ENCODE peak calls at places on chromosomes 2 and 18, in five cellular contexts. L, X, R, U and C are unnamed samples.

GRCh38 chr18:58162127-58162526 is 118.1 kb downstream of the NEDD4L start:
- DNase-seq in L (no peak), U (no peak), R (no peak), X (no peak), C (no peak)

GRCh38 chr18:49368876-49369440 is 91.5 kb downstream of the DYM start:
- DNase-seq in X (peak; percentile 54), L (no peak), U (peak; percentile 62), R (no peak), C (no peak)

GRCh38 chr2:39851691-39852110 is 72.6 kb upstream of the THUMPD2 start:
- DNase-seq in L (no peak), U (no peak), X (no peak), R (no peak), C (no peak)

GRCh38 chr2:120384486-120385354 is 38.8 kb downstream of the INHBB start:
- DNase-seq in X (no peak), U (no peak), L (no peak), R (no peak), C (no peak)

GRCh38 chr2:69456950-69457445 is 19.8 kb upstream of the NFU1 start:
- DNase-seq in L (no peak), X (no peak), U (no peak), R (no peak), C (no peak)

GRCh38 chr2:98524168-98524567 is 79.5 kb downstream of the INPP4A start:
- DNase-seq in U (no peak), X (no peak), L (no peak), R (no peak), C (no peak)

GRCh38 chr2:233439191-233439590 is 84.9 kb downstream of the DGKD start:
- DNase-seq in U (no peak), X (peak; percentile 77), R (no peak), L (no peak), C (no peak)

GRCh38 chr2:54416166-54416798 is 39.8 kb upstream of the SPTBN1 start:
- DNase-seq in L (no peak), R (no peak), U (peak; percentile 55), X (peak; percentile 63), C (no peak)

GRCh38 chr2:182456784-182457183 is 29.9 kb upstream of the PDE1A start:
- DNase-seq in U (no peak), X (no peak), L (no peak), R (no peak), C (no peak)

GRCh38 chr2:224206816-224207215 is 167.7 kb upstream of the SERPINE2 start:
- DNase-seq in X (no peak), L (no peak), R (no peak), U (no peak), C (no peak)

GRCh38 chr2:237662671-237663093 is 35.3 kb downstream of the LRRFIP1 start:
- DNase-seq in U (peak; percentile 96), L (no peak), R (no peak), X (peak; percentile 94), C (peak; percentile 78)

GRCh38 chr2:120669121-120669952 is 66.3 kb upstream of the GLI2 start:
- DNase-seq in L (no peak), X (no peak), R (no peak), U (peak; percentile 26), C (no peak)

GRCh38 chr2:143574069-143574468 is 444.9 kb downstream of the ARHGAP15 start:
- DNase-seq in U (no peak), X (no peak), L (no peak), R (no peak), C (no peak)

GRCh38 chr2:169887120-169887519 is 59.9 kb downstream of the UBR3 start:
- DNase-seq in R (no peak), X (no peak), L (no peak), U (no peak), C (no peak)

GRCh38 chr2:168180914-168181313 is 66.5 kb downstream of the STK39 start:
- DNase-seq in X (no peak), R (no peak), U (no peak), L (no peak), C (no peak)

GRCh38 chr2:75608684-75609333 is 37.8 kb upstream of the MRPL19 start:
- DNase-seq in L (peak; percentile 43), X (peak; percentile 76), U (peak; percentile 64), R (peak; percentile 41), C (peak; percentile 35)

GRCh38 chr2:88450925-88451575 is 1.4 kb downstream of the FOXI3 start:
- DNase-seq in L (no peak), R (no peak), U (no peak), X (no peak), C (no peak)

GRCh38 chr2:169997140-169997887 is 170.1 kb downstream of the UBR3 start:
- DNase-seq in R (no peak), U (no peak), X (no peak), L (no peak), C (no peak)

GRCh38 chr2:37324786-37325624 is at the start of gene PRKD3:
- DNase-seq in R (peak; percentile 33), X (no peak), L (peak; percentile 57), U (peak; percentile 80), C (peak; percentile 77)

GRCh38 chr2:201987426-201987825 is 46.2 kb upstream of the FZD7 start:
- DNase-seq in L (no peak), X (no peak), R (no peak), U (no peak), C (no peak)

GRCh38 chr18:29874519-29875098 is 1167.9 kb downstream of the DSC3 start:
- DNase-seq in L (no peak), R (no peak), X (no peak), U (no peak), C (no peak)

GRCh38 chr2:233795735-233796171 is 17.6 kb downstream of the MROH2A start:
- DNase-seq in R (no peak), L (peak; percentile 2), X (no peak), U (peak; percentile 25), C (no peak)

GRCh38 chr2:45808294-45808693 is 156.8 kb downstream of the PRKCE start:
- DNase-seq in U (no peak), R (no peak), X (no peak), L (no peak), C (no peak)

GRCh38 chr2:136107238-136108033 is 10.5 kb downstream of the CXCR4 start:
- DNase-seq in R (no peak), L (no peak), U (no peak), X (no peak), C (no peak)

GRCh38 chr2:6926071-6926732 is 9.0 kb downstream of the RNF144A start:
- DNase-seq in X (no peak), U (no peak), L (no peak), R (no peak), C (no peak)

GRCh38 chr2:47174731-47175361 is 19.7 kb upstream of the STPG4 start:
- DNase-seq in U (peak; percentile 64), L (no peak), R (no peak), X (peak; percentile 66), C (no peak)

GRCh38 chr18:55034742-55035141 is 75.5 kb upstream of the CCDC68 start:
- DNase-seq in R (no peak), U (no peak), L (no peak), X (no peak), C (no peak)

GRCh38 chr18:78764544-78764943 is 215.1 kb upstream of the SALL3 start:
- DNase-seq in U (no peak), L (no peak), X (no peak), R (no peak), C (no peak)

GRCh38 chr2:48218169-48218568 is 311.8 kb upstream of the STON1 start:
- DNase-seq in R (no peak), U (no peak), X (no peak), L (no peak), C (no peak)

GRCh38 chr2:216113572-216113971 is 4.4 kb downstream of the XRCC5 start:
- DNase-seq in R (no peak), L (no peak), U (no peak), X (no peak), C (no peak)